ENCODE peak calls at places on chromosomes 2 and 18, in four cellular contexts. One of them, this sample, is unnamed.

GRCh38 chr18:68925268-68925667 is 127.4 kb downstream of the CCDC102B start:
- DNase-seq in HFF-Myc: no peak
- DNase-seq in NB4: peak; percentile 12
- DNase-seq in ovary: no peak
- DNase-seq in this sample: no peak

GRCh38 chr2:134927195-134927594 is 8.6 kb downstream of the CCNT2 start:
- DNase-seq in ovary: no peak
- DNase-seq in HFF-Myc: no peak
- DNase-seq in NB4: peak; percentile 42
- DNase-seq in this sample: no peak

GRCh38 chr18:51757525-51757924 is 560.0 kb upstream of the MEX3C start:
- DNase-seq in ovary: no peak
- DNase-seq in NB4: no peak
- DNase-seq in HFF-Myc: no peak
- DNase-seq in this sample: no peak

GRCh38 chr2:119372778-119373568 is 6.2 kb downstream of the DBI start:
- DNase-seq in ovary: no peak
- DNase-seq in NB4: peak; percentile 63
- DNase-seq in HFF-Myc: no peak
- DNase-seq in this sample: no peak

GRCh38 chr18:28115149-28115550 is 61.8 kb downstream of the CDH2 start:
- DNase-seq in HFF-Myc: peak; percentile 89
- DNase-seq in ovary: no peak
- DNase-seq in NB4: no peak
- DNase-seq in this sample: peak; percentile 46

GRCh38 chr2:238578256-238578655 is 151.5 kb downstream of the ASB1 start:
- DNase-seq in NB4: no peak
- DNase-seq in HFF-Myc: no peak
- DNase-seq in ovary: no peak
- DNase-seq in this sample: no peak

GRCh38 chr2:174764281-174765063 is at the start of gene CHRNA1:
- DNase-seq in NB4: peak; percentile 26
- DNase-seq in HFF-Myc: no peak
- DNase-seq in ovary: no peak
- DNase-seq in this sample: no peak

GRCh38 chr2:14355102-14355501 is 277.4 kb upstream of the LRATD1 start:
- DNase-seq in HFF-Myc: no peak
- DNase-seq in NB4: no peak
- DNase-seq in ovary: no peak
- DNase-seq in this sample: no peak

GRCh38 chr2:191114403-191114886 is 36.3 kb downstream of the STAT4 start:
- DNase-seq in HFF-Myc: no peak
- DNase-seq in ovary: no peak
- DNase-seq in NB4: peak; percentile 28
- DNase-seq in this sample: no peak